ENCODE peak calls at places on chromosome 14, in five cellular contexts. One of them, this sample, is unnamed. For H3K4me1, the result is how much of the 10 kb centered on the place peaks cover.

GRCh38 chr14:34835312-34835711 is 39.8 kb downstream of the BAZ1A start:
- DNase-seq in mammary epithelial cell: no peak
- DNase-seq in PC-9: no peak
- DNase-seq in neural progenitor cell: no peak
- DNase-seq in fibroblast of lung: no peak
- DNase-seq in this sample: no peak

GRCh38 chr14:31489680-31490079 is 1.8 kb upstream of the GPR33 start:
- DNase-seq in mammary epithelial cell: no peak
- DNase-seq in PC-9: no peak
- DNase-seq in neural progenitor cell: no peak
- DNase-seq in fibroblast of lung: no peak
- DNase-seq in this sample: no peak

GRCh38 chr14:41785696-41786095 is 179.0 kb downstream of the LRFN5 start:
- DNase-seq in mammary epithelial cell: no peak
- DNase-seq in PC-9: no peak
- DNase-seq in neural progenitor cell: peak
- DNase-seq in fibroblast of lung: no peak
- DNase-seq in this sample: no peak

GRCh38 chr14:64235652-64236640 is 58.2 kb downstream of the ESR2 start:
- DNase-seq in mammary epithelial cell: no peak
- DNase-seq in PC-9: no peak
- DNase-seq in neural progenitor cell: no peak
- DNase-seq in fibroblast of lung: no peak
- DNase-seq in this sample: peak

GRCh38 chr14:29222671-29223268 is 456.2 kb downstream of the FOXG1 start:
- DNase-seq in mammary epithelial cell: no peak
- DNase-seq in PC-9: no peak
- DNase-seq in neural progenitor cell: no peak
- DNase-seq in fibroblast of lung: peak
- DNase-seq in this sample: peak

GRCh38 chr14:21300892-21301291 is 21.0 kb downstream of the RPGRIP1 start:
- DNase-seq in mammary epithelial cell: no peak
- DNase-seq in PC-9: no peak
- DNase-seq in neural progenitor cell: peak
- DNase-seq in fibroblast of lung: peak
- DNase-seq in this sample: no peak

GRCh38 chr14:71212683-71213107 is 305.4 kb downstream of the PCNX1 start:
- DNase-seq in mammary epithelial cell: peak
- DNase-seq in PC-9: no peak
- DNase-seq in neural progenitor cell: peak
- DNase-seq in fibroblast of lung: no peak
- DNase-seq in this sample: no peak

GRCh38 chr14:58238252-58239247 is 6.1 kb upstream of the PSMA3 start:
- DNase-seq in mammary epithelial cell: peak
- DNase-seq in PC-9: no peak
- DNase-seq in neural progenitor cell: no peak
- DNase-seq in fibroblast of lung: peak
- DNase-seq in this sample: peak

GRCh38 chr14:99734406-99735051 is 50.4 kb downstream of the CYP46A1 start:
- DNase-seq in mammary epithelial cell: no peak
- DNase-seq in PC-9: no peak
- DNase-seq in neural progenitor cell: no peak
- DNase-seq in fibroblast of lung: no peak
- DNase-seq in this sample: no peak

GRCh38 chr14:101932668-101933067 is 31.7 kb upstream of the DYNC1H1 start:
- DNase-seq in mammary epithelial cell: no peak
- DNase-seq in PC-9: no peak
- DNase-seq in neural progenitor cell: no peak
- DNase-seq in fibroblast of lung: no peak
- DNase-seq in this sample: no peak

GRCh38 chr14:100715803-100716202 is 10.9 kb upstream of the DLK1 start:
- DNase-seq in mammary epithelial cell: no peak
- DNase-seq in PC-9: no peak
- DNase-seq in neural progenitor cell: no peak
- DNase-seq in fibroblast of lung: no peak
- DNase-seq in this sample: no peak

GRCh38 chr14:65879218-65880009 is 466.9 kb downstream of the FUT8 start:
- DNase-seq in mammary epithelial cell: peak
- DNase-seq in PC-9: peak
- DNase-seq in neural progenitor cell: no peak
- DNase-seq in fibroblast of lung: peak
- DNase-seq in this sample: peak

GRCh38 chr14:83534995-83535394 is 1994.9 kb upstream of the FLRT2 start:
- DNase-seq in mammary epithelial cell: no peak
- DNase-seq in PC-9: no peak
- DNase-seq in neural progenitor cell: no peak
- DNase-seq in fibroblast of lung: no peak
- DNase-seq in this sample: no peak

GRCh38 chr14:104424406-104425072 is 155.0 kb upstream of the C14orf180 start:
- DNase-seq in mammary epithelial cell: no peak
- DNase-seq in PC-9: no peak
- DNase-seq in neural progenitor cell: peak
- DNase-seq in fibroblast of lung: no peak
- DNase-seq in this sample: no peak

GRCh38 chr14:65850429-65851145 is 438.1 kb downstream of the FUT8 start:
- DNase-seq in mammary epithelial cell: no peak
- DNase-seq in PC-9: no peak
- DNase-seq in neural progenitor cell: no peak
- DNase-seq in fibroblast of lung: no peak
- DNase-seq in this sample: no peak

GRCh38 chr14:104101086-104101621 is 15.7 kb downstream of the ASPG start:
- DNase-seq in mammary epithelial cell: no peak
- DNase-seq in PC-9: no peak
- DNase-seq in neural progenitor cell: no peak
- DNase-seq in fibroblast of lung: no peak
- DNase-seq in this sample: no peak

GRCh38 chr14:25231006-25231405 is 181.1 kb upstream of the STXBP6 start:
- DNase-seq in mammary epithelial cell: no peak
- DNase-seq in PC-9: no peak
- DNase-seq in neural progenitor cell: no peak
- DNase-seq in fibroblast of lung: no peak
- DNase-seq in this sample: no peak

GRCh38 chr14:64350091-64350490 is 38.1 kb upstream of the MTHFD1 start:
- DNase-seq in mammary epithelial cell: no peak
- DNase-seq in PC-9: no peak
- DNase-seq in neural progenitor cell: no peak
- DNase-seq in fibroblast of lung: no peak
- DNase-seq in this sample: no peak

GRCh38 chr14:77128414-77128891 is 13.1 kb downstream of the ZDHHC22 start:
- DNase-seq in mammary epithelial cell: peak
- DNase-seq in PC-9: peak
- DNase-seq in neural progenitor cell: no peak
- DNase-seq in fibroblast of lung: peak
- DNase-seq in this sample: peak

GRCh38 chr14:105075364-105076295 is 10.4 kb upstream of the GPR132 start:
- DNase-seq in mammary epithelial cell: no peak
- DNase-seq in PC-9: no peak
- DNase-seq in neural progenitor cell: peak
- DNase-seq in fibroblast of lung: peak
- DNase-seq in this sample: no peak

GRCh38 chr14:52095793-52096192 is 26.9 kb upstream of the NID2 start:
- DNase-seq in mammary epithelial cell: no peak
- DNase-seq in PC-9: no peak
- DNase-seq in neural progenitor cell: no peak
- DNase-seq in fibroblast of lung: no peak
- DNase-seq in this sample: no peak

GRCh38 chr14:78254911-78255431 is 84.8 kb downstream of the NRXN3 start:
- DNase-seq in mammary epithelial cell: peak
- DNase-seq in PC-9: no peak
- DNase-seq in neural progenitor cell: no peak
- DNase-seq in fibroblast of lung: peak
- DNase-seq in this sample: peak

GRCh38 chr14:78253986-78254385 is 83.8 kb downstream of the NRXN3 start:
- DNase-seq in mammary epithelial cell: peak
- DNase-seq in PC-9: no peak
- DNase-seq in neural progenitor cell: no peak
- DNase-seq in fibroblast of lung: peak
- DNase-seq in this sample: peak

DNA sequence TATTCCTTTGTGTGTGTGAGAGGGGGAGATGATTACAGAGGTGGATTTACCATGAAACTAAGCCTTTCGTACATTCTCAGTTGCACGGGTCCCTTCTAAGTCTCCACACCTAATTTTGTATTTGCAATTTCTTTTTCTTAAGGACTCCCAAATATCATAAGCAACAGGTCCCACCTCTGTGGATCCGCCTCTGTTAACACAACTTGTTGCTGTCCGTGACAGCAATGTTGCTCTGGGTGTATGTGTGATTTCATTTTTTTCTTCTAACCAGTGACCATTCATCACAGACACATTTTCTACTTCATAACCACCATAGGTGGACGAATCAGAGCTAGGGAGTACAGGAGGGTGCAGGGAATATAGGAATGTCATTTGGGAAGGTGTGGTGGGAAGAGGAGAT is 81.1 kb downstream of the NRXN3 start:
- DNase-seq in mammary epithelial cell: no peak
- DNase-seq in PC-9: no peak
- DNase-seq in neural progenitor cell: no peak
- DNase-seq in fibroblast of lung: no peak
- DNase-seq in this sample: no peak
- H3K4me3 ChIP-seq in mammary epithelial cell: no peak
- H3K4me3 ChIP-seq in PC-9: no peak
- H3K4me3 ChIP-seq in neural progenitor cell: no peak
- H3K4me3 ChIP-seq in fibroblast of lung: no peak
- H3K4me3 ChIP-seq in this sample: no peak

GRCh38 chr14:93090826-93091583 is 24.7 kb downstream of the ITPK1 start:
- DNase-seq in mammary epithelial cell: no peak
- DNase-seq in PC-9: no peak
- DNase-seq in neural progenitor cell: no peak
- DNase-seq in fibroblast of lung: no peak
- DNase-seq in this sample: no peak
- TF ChIP-seq EZH2 in mammary epithelial cell: no peak
- TF ChIP-seq EZH2 in PC-9: no peak
- TF ChIP-seq EZH2 in neural progenitor cell: no peak
- TF ChIP-seq EZH2 in fibroblast of lung: no peak
- TF ChIP-seq EZH2 in this sample: no peak

GRCh38 chr14:22563987-22564386 is 25.0 kb downstream of the DAD1 start:
- DNase-seq in mammary epithelial cell: no peak
- DNase-seq in PC-9: no peak
- DNase-seq in neural progenitor cell: no peak
- DNase-seq in fibroblast of lung: no peak
- DNase-seq in this sample: no peak
- H3K4me1 ChIP-seq in mammary epithelial cell: under half
- H3K4me1 ChIP-seq in PC-9: under half
- H3K4me1 ChIP-seq in neural progenitor cell: under half
- H3K4me1 ChIP-seq in fibroblast of lung: under half
- H3K4me1 ChIP-seq in this sample: under half

GRCh38 chr14:37858733-37859132 is 263.3 kb downstream of the TTC6 start:
- DNase-seq in mammary epithelial cell: no peak
- DNase-seq in PC-9: no peak
- DNase-seq in neural progenitor cell: no peak
- DNase-seq in fibroblast of lung: no peak
- DNase-seq in this sample: no peak

GRCh38 chr14:37859177-37859576 is 263.7 kb downstream of the TTC6 start:
- DNase-seq in mammary epithelial cell: no peak
- DNase-seq in PC-9: no peak
- DNase-seq in neural progenitor cell: no peak
- DNase-seq in fibroblast of lung: no peak
- DNase-seq in this sample: no peak

GRCh38 chr14:37862263-37862662 is 266.8 kb downstream of the TTC6 start:
- DNase-seq in mammary epithelial cell: no peak
- DNase-seq in PC-9: no peak
- DNase-seq in neural progenitor cell: no peak
- DNase-seq in fibroblast of lung: no peak
- DNase-seq in this sample: no peak

GRCh38 chr14:37857774-37858266 is 262.4 kb downstream of the TTC6 start:
- DNase-seq in mammary epithelial cell: no peak
- DNase-seq in PC-9: no peak
- DNase-seq in neural progenitor cell: no peak
- DNase-seq in fibroblast of lung: no peak
- DNase-seq in this sample: no peak
- H3K4me3 ChIP-seq in mammary epithelial cell: no peak
- H3K4me3 ChIP-seq in PC-9: no peak
- H3K4me3 ChIP-seq in neural progenitor cell: no peak
- H3K4me3 ChIP-seq in fibroblast of lung: no peak
- H3K4me3 ChIP-seq in this sample: no peak